ENCODE peak calls at places on chromosome 16, in ten cellular contexts. One of them, this sample, is unnamed.

GRCh38 chr16:67848118-67848517 is 625 bp upstream of the CENPT start:
- DNase-seq in IMR-90: no peak
- DNase-seq in endodermal cell: no peak
- DNase-seq in neural progenitor cell: no peak
- DNase-seq in transverse colon: no peak
- DNase-seq in ovary: no peak
- DNase-seq in CD8-positive, alpha-beta T cell: no peak
- DNase-seq in spleen: no peak
- DNase-seq in thyroid gland: no peak
- DNase-seq in A549: no peak
- DNase-seq in this sample: no peak

GRCh38 chr16:66651474-66651765 is 45.1 kb downstream of the CMTM4 start:
- DNase-seq in IMR-90: no peak
- DNase-seq in endodermal cell: no peak
- DNase-seq in neural progenitor cell: no peak
- DNase-seq in transverse colon: no peak
- DNase-seq in ovary: no peak
- DNase-seq in CD8-positive, alpha-beta T cell: no peak
- DNase-seq in spleen: no peak
- DNase-seq in thyroid gland: no peak
- DNase-seq in A549: no peak
- DNase-seq in this sample: no peak

GRCh38 chr16:66578596-66579531 is at the start of gene CMTM2:
- DNase-seq in IMR-90: no peak
- DNase-seq in endodermal cell: peak
- DNase-seq in neural progenitor cell: no peak
- DNase-seq in transverse colon: no peak
- DNase-seq in ovary: peak
- DNase-seq in CD8-positive, alpha-beta T cell: no peak
- DNase-seq in spleen: no peak
- DNase-seq in thyroid gland: no peak
- DNase-seq in A549: no peak
- DNase-seq in this sample: no peak

GRCh38 chr16:81442909-81443687 is 1.5 kb upstream of the CMIP start:
- DNase-seq in IMR-90: no peak
- DNase-seq in endodermal cell: peak
- DNase-seq in neural progenitor cell: no peak
- DNase-seq in transverse colon: no peak
- DNase-seq in ovary: no peak
- DNase-seq in CD8-positive, alpha-beta T cell: no peak
- DNase-seq in spleen: no peak
- DNase-seq in thyroid gland: no peak
- DNase-seq in A549: no peak
- DNase-seq in this sample: no peak

GRCh38 chr16:50742521-50743150 is 750 bp downstream of the CYLD start:
- DNase-seq in IMR-90: peak
- DNase-seq in endodermal cell: peak
- DNase-seq in neural progenitor cell: peak
- DNase-seq in transverse colon: peak
- DNase-seq in ovary: peak
- DNase-seq in CD8-positive, alpha-beta T cell: no peak
- DNase-seq in spleen: no peak
- DNase-seq in thyroid gland: peak
- DNase-seq in A549: no peak
- DNase-seq in this sample: no peak

GRCh38 chr16:85986931-85987749 is 88.2 kb downstream of the IRF8 start:
- DNase-seq in IMR-90: no peak
- DNase-seq in endodermal cell: peak
- DNase-seq in neural progenitor cell: peak
- DNase-seq in transverse colon: peak
- DNase-seq in ovary: no peak
- DNase-seq in CD8-positive, alpha-beta T cell: peak
- DNase-seq in spleen: peak
- DNase-seq in thyroid gland: no peak
- DNase-seq in A549: no peak
- DNase-seq in this sample: no peak

GRCh38 chr16:85402910-85403692 is 210.0 kb upstream of the GSE1 start:
- DNase-seq in IMR-90: peak
- DNase-seq in endodermal cell: peak
- DNase-seq in neural progenitor cell: no peak
- DNase-seq in transverse colon: no peak
- DNase-seq in ovary: peak
- DNase-seq in CD8-positive, alpha-beta T cell: no peak
- DNase-seq in spleen: peak
- DNase-seq in thyroid gland: no peak
- DNase-seq in A549: no peak
- DNase-seq in this sample: no peak

GRCh38 chr16:14283786-14284185 is 212.7 kb downstream of the MRTFB start:
- DNase-seq in IMR-90: no peak
- DNase-seq in endodermal cell: peak
- DNase-seq in neural progenitor cell: no peak
- DNase-seq in transverse colon: no peak
- DNase-seq in ovary: no peak
- DNase-seq in CD8-positive, alpha-beta T cell: no peak
- DNase-seq in spleen: no peak
- DNase-seq in thyroid gland: no peak
- DNase-seq in A549: no peak
- DNase-seq in this sample: no peak

GRCh38 chr16:86566601-86566965 is at the start of gene FOXC2:
- DNase-seq in IMR-90: peak
- DNase-seq in endodermal cell: peak
- DNase-seq in neural progenitor cell: peak
- DNase-seq in transverse colon: peak
- DNase-seq in ovary: peak
- DNase-seq in CD8-positive, alpha-beta T cell: no peak
- DNase-seq in spleen: peak
- DNase-seq in thyroid gland: peak
- DNase-seq in A549: peak
- DNase-seq in this sample: no peak

GRCh38 chr16:72910875-72911274 is 137.1 kb downstream of the ZFHX3 start:
- DNase-seq in IMR-90: no peak
- DNase-seq in endodermal cell: peak
- DNase-seq in neural progenitor cell: peak
- DNase-seq in transverse colon: no peak
- DNase-seq in ovary: no peak
- DNase-seq in CD8-positive, alpha-beta T cell: no peak
- DNase-seq in spleen: peak
- DNase-seq in thyroid gland: no peak
- DNase-seq in A549: no peak
- DNase-seq in this sample: no peak

GRCh38 chr16:30976486-30976885 is 8.5 kb upstream of the HSD3B7 start:
- DNase-seq in IMR-90: no peak
- DNase-seq in endodermal cell: no peak
- DNase-seq in neural progenitor cell: no peak
- DNase-seq in transverse colon: no peak
- DNase-seq in ovary: no peak
- DNase-seq in CD8-positive, alpha-beta T cell: no peak
- DNase-seq in spleen: no peak
- DNase-seq in thyroid gland: no peak
- DNase-seq in A549: no peak
- DNase-seq in this sample: no peak

GRCh38 chr16:31221357-31222160 is 4.6 kb upstream of the PYDC1 start:
- DNase-seq in IMR-90: no peak
- DNase-seq in endodermal cell: peak
- DNase-seq in neural progenitor cell: no peak
- DNase-seq in transverse colon: no peak
- DNase-seq in ovary: no peak
- DNase-seq in CD8-positive, alpha-beta T cell: no peak
- DNase-seq in spleen: no peak
- DNase-seq in thyroid gland: no peak
- DNase-seq in A549: no peak
- DNase-seq in this sample: no peak

DNA sequence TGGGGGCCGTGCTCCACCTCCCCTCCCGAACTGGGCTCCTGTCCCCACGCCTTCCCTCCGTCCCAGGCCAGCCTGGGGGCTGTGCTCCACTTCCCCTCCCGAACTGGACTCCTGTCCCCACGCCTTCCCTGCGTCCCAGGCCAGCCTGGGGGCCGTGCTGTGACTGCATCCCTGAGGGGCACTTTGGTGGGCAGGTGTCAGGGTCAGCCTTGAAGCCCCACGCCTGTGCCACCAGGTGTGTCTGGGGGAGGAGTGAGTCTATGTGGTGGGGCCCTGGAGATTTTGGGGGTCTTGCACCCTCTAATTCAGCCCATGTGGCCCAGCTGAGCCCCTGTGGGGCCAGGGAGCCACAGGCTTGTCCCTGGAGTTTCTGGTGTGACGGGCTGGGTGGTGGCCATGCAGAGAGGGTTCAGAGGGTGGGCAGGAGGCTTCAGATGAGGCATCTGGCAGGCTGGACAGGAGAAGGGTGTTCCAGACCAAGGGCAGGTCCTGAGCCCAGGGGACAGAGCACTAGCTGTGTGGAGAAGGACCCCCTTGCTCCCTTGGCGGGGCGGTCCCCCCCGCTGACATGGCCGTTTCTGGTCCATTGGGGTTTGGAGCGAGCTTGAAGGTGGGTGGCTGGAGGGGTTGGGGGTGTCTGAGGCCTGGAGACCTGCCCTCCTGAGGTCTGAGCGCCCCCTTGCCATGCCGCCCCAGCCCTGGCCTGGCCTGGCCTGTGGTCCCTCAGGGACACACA is 8.2 kb downstream of the NHERF2 start:
- DNase-seq in IMR-90: no peak
- DNase-seq in endodermal cell: no peak
- DNase-seq in neural progenitor cell: no peak
- DNase-seq in transverse colon: no peak
- DNase-seq in ovary: no peak
- DNase-seq in CD8-positive, alpha-beta T cell: no peak
- DNase-seq in spleen: no peak
- DNase-seq in thyroid gland: no peak
- DNase-seq in A549: no peak
- DNase-seq in this sample: no peak
- H3K4me3 ChIP-seq in IMR-90: no peak
- H3K4me3 ChIP-seq in endodermal cell: no peak
- H3K4me3 ChIP-seq in neural progenitor cell: no peak
- H3K4me3 ChIP-seq in transverse colon: peak
- H3K4me3 ChIP-seq in ovary: no peak
- H3K4me3 ChIP-seq in CD8-positive, alpha-beta T cell: no peak
- H3K4me3 ChIP-seq in spleen: peak
- H3K4me3 ChIP-seq in thyroid gland: peak
- H3K4me3 ChIP-seq in A549: peak
- H3K4me3 ChIP-seq in this sample: no peak

GRCh38 chr16:2428787-2429036 is 535 bp upstream of the CCNF start:
- DNase-seq in IMR-90: no peak
- DNase-seq in endodermal cell: no peak
- DNase-seq in neural progenitor cell: no peak
- DNase-seq in transverse colon: no peak
- DNase-seq in ovary: no peak
- DNase-seq in CD8-positive, alpha-beta T cell: no peak
- DNase-seq in spleen: no peak
- DNase-seq in thyroid gland: no peak
- DNase-seq in A549: no peak
- DNase-seq in this sample: no peak
- TF ChIP-seq CTCF in IMR-90: no peak
- TF ChIP-seq CTCF in endodermal cell: peak
- TF ChIP-seq CTCF in neural progenitor cell: no peak
- TF ChIP-seq CTCF in transverse colon: no peak
- TF ChIP-seq CTCF in ovary: no peak
- TF ChIP-seq CTCF in CD8-positive, alpha-beta T cell: no peak
- TF ChIP-seq CTCF in spleen: no peak
- TF ChIP-seq CTCF in thyroid gland: no peak
- TF ChIP-seq CTCF in A549: no peak
- TF ChIP-seq CTCF in this sample: no peak

GRCh38 chr16:75217389-75217851 is 1.4 kb upstream of the CTRB1 start:
- DNase-seq in IMR-90: no peak
- DNase-seq in endodermal cell: no peak
- DNase-seq in neural progenitor cell: no peak
- DNase-seq in transverse colon: no peak
- DNase-seq in ovary: no peak
- DNase-seq in CD8-positive, alpha-beta T cell: no peak
- DNase-seq in spleen: no peak
- DNase-seq in thyroid gland: no peak
- DNase-seq in A549: no peak
- DNase-seq in this sample: no peak

GRCh38 chr16:75219088-75219487 is 300 bp downstream of the CTRB1 start:
- DNase-seq in IMR-90: no peak
- DNase-seq in endodermal cell: no peak
- DNase-seq in neural progenitor cell: no peak
- DNase-seq in transverse colon: no peak
- DNase-seq in ovary: no peak
- DNase-seq in CD8-positive, alpha-beta T cell: no peak
- DNase-seq in spleen: no peak
- DNase-seq in thyroid gland: peak
- DNase-seq in A549: no peak
- DNase-seq in this sample: no peak

GRCh38 chr16:75222271-75222783 is 3.5 kb downstream of the CTRB1 start:
- DNase-seq in IMR-90: no peak
- DNase-seq in endodermal cell: no peak
- DNase-seq in neural progenitor cell: no peak
- DNase-seq in transverse colon: no peak
- DNase-seq in ovary: no peak
- DNase-seq in CD8-positive, alpha-beta T cell: no peak
- DNase-seq in spleen: peak
- DNase-seq in thyroid gland: peak
- DNase-seq in A549: no peak
- DNase-seq in this sample: no peak

GRCh38 chr16:75218256-75219076 is at the start of gene CTRB1:
- DNase-seq in IMR-90: no peak
- DNase-seq in endodermal cell: no peak
- DNase-seq in neural progenitor cell: no peak
- DNase-seq in transverse colon: no peak
- DNase-seq in ovary: no peak
- DNase-seq in CD8-positive, alpha-beta T cell: no peak
- DNase-seq in spleen: no peak
- DNase-seq in thyroid gland: no peak
- DNase-seq in A549: no peak
- DNase-seq in this sample: no peak

GRCh38 chr16:75219838-75220237 is 1.1 kb downstream of the CTRB1 start:
- DNase-seq in IMR-90: no peak
- DNase-seq in endodermal cell: no peak
- DNase-seq in neural progenitor cell: no peak
- DNase-seq in transverse colon: no peak
- DNase-seq in ovary: no peak
- DNase-seq in CD8-positive, alpha-beta T cell: no peak
- DNase-seq in spleen: no peak
- DNase-seq in thyroid gland: peak
- DNase-seq in A549: no peak
- DNase-seq in this sample: no peak
- H3K4me3 ChIP-seq in IMR-90: no peak
- H3K4me3 ChIP-seq in endodermal cell: no peak
- H3K4me3 ChIP-seq in neural progenitor cell: no peak
- H3K4me3 ChIP-seq in transverse colon: no peak
- H3K4me3 ChIP-seq in ovary: no peak
- H3K4me3 ChIP-seq in CD8-positive, alpha-beta T cell: peak
- H3K4me3 ChIP-seq in spleen: peak
- H3K4me3 ChIP-seq in thyroid gland: no peak
- H3K4me3 ChIP-seq in A549: no peak
- H3K4me3 ChIP-seq in this sample: no peak

DNA sequence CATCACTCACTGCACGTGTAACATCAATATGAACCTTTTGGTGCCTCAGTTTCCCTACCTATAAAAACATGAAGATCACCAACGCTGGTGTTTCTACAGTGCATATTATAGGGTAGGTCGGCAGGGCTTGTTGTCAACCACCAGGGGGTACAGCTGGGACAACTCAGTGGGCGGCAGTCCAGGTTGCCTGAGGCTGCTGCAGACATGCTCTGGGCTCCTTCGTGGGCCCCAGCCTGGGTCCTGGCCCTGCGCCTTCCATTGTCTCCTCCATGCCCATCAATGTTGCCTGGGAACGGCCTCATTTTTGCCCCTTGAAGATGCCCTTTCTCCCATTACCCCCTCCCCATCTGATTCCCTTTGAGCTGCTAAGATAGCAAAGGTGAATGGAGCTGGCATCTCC is 89.8 kb downstream of the GSG1L start:
- DNase-seq in IMR-90: no peak
- DNase-seq in endodermal cell: no peak
- DNase-seq in neural progenitor cell: no peak
- DNase-seq in transverse colon: no peak
- DNase-seq in ovary: no peak
- DNase-seq in CD8-positive, alpha-beta T cell: no peak
- DNase-seq in spleen: peak
- DNase-seq in thyroid gland: no peak
- DNase-seq in A549: no peak
- DNase-seq in this sample: no peak
- TF ChIP-seq CTCF in IMR-90: no peak
- TF ChIP-seq CTCF in endodermal cell: peak
- TF ChIP-seq CTCF in neural progenitor cell: peak
- TF ChIP-seq CTCF in transverse colon: no peak
- TF ChIP-seq CTCF in ovary: no peak
- TF ChIP-seq CTCF in CD8-positive, alpha-beta T cell: no peak
- TF ChIP-seq CTCF in spleen: no peak
- TF ChIP-seq CTCF in thyroid gland: no peak
- TF ChIP-seq CTCF in A549: no peak
- TF ChIP-seq CTCF in this sample: no peak

This sample was measured in LNCaP clone FGC.